ENCODE peak calls at places on chromosome 7, in five cellular contexts. M is hepatocyte; E is CD8-positive, alpha-beta T cell; Y is epithelial cell of esophagus; O is fibroblast of lung. A is an unnamed sample.

GRCh38 chr7:5545529-5545928 is 121.9 kb upstream of the TNRC18 start:
- DNase-seq in M (no peak), E (no peak), Y (no peak), O (no peak), A (no peak)

GRCh38 chr7:83613232-83613631 is 35.7 kb downstream of the SEMA3E start:
- DNase-seq in M (no peak), E (no peak), Y (no peak), O (peak; percentile 27), A (no peak)

GRCh38 chr7:47990592-47990991 is 11.2 kb upstream of the HUS1 start:
- DNase-seq in M (no peak), E (no peak), Y (no peak), O (no peak), A (no peak)

GRCh38 chr7:65477326-65477725 is 103.7 kb downstream of the ZNF92 start:
- DNase-seq in M (peak; percentile 39), E (no peak), Y (peak; percentile 3), O (no peak), A (no peak)

GRCh38 chr7:108004220-108005142 is 1.5 kb upstream of the LAMB1 start:
- DNase-seq in M (peak; percentile 80), E (no peak), Y (peak; percentile 54), O (peak; percentile 84), A (no peak)

GRCh38 chr7:35624299-35625186 is 70.4 kb downstream of the HERPUD2 start:
- DNase-seq in M (peak; percentile 67), E (peak; percentile 19), Y (peak; percentile 37), O (peak; percentile 22), A (peak; percentile 11)

GRCh38 chr7:16092711-16093110 is 328.6 kb downstream of the CRPPA start:
- DNase-seq in M (no peak), E (no peak), Y (no peak), O (no peak), A (no peak)

GRCh38 chr7:37410305-37411209 is 38.1 kb downstream of the ELMO1 start:
- DNase-seq in M (no peak), E (no peak), Y (no peak), O (no peak), A (no peak)

GRCh38 chr7:128227246-128227645 is 13.8 kb upstream of the LEP start:
- DNase-seq in M (no peak), E (no peak), Y (no peak), O (no peak), A (no peak)

GRCh38 chr7:121048195-121048594 is 59.7 kb downstream of the CPED1 start:
- DNase-seq in M (no peak), E (no peak), Y (no peak), O (no peak), A (no peak)

GRCh38 chr7:87463982-87464381 is 11.5 kb downstream of the ABCB4 start:
- DNase-seq in M (no peak), E (no peak), Y (no peak), O (no peak), A (no peak)

GRCh38 chr7:13641699-13642098 is 347.8 kb downstream of the ETV1 start:
- DNase-seq in M (peak; percentile 5), E (no peak), Y (peak; percentile 9), O (peak; percentile 71), A (no peak)

GRCh38 chr7:35676211-35676610 is 18.7 kb downstream of the HERPUD2 start:
- DNase-seq in M (no peak), E (no peak), Y (no peak), O (no peak), A (no peak)

GRCh38 chr7:75649462-75649861 is 89.3 kb downstream of the HIP1 start:
- DNase-seq in M (no peak), E (no peak), Y (no peak), O (no peak), A (no peak)

GRCh38 chr7:97025130-97025499 is 484 bp upstream of the DLX5 start:
- DNase-seq in M (no peak), E (no peak), Y (no peak), O (no peak), A (no peak)

GRCh38 chr7:106111671-106112117 is 418 bp downstream of the SYPL1 start:
- DNase-seq in M (peak; percentile 85), E (no peak), Y (no peak), O (no peak), A (peak; percentile 84)

GRCh38 chr7:105141068-105141467 is 127.1 kb downstream of the KMT2E start:
- DNase-seq in M (peak; percentile 47), E (no peak), Y (peak; percentile 40), O (peak; percentile 77), A (no peak)

GRCh38 chr7:26976840-26977239 is 112.5 kb upstream of the SKAP2 start:
- DNase-seq in M (no peak), E (no peak), Y (no peak), O (no peak), A (no peak)
- H3K4me3 ChIP-seq in M (no peak overlapping the region), E (no peak overlapping the region), Y (no peak overlapping the region), O (no peak overlapping the region), A (no peak overlapping the region)

DNA sequence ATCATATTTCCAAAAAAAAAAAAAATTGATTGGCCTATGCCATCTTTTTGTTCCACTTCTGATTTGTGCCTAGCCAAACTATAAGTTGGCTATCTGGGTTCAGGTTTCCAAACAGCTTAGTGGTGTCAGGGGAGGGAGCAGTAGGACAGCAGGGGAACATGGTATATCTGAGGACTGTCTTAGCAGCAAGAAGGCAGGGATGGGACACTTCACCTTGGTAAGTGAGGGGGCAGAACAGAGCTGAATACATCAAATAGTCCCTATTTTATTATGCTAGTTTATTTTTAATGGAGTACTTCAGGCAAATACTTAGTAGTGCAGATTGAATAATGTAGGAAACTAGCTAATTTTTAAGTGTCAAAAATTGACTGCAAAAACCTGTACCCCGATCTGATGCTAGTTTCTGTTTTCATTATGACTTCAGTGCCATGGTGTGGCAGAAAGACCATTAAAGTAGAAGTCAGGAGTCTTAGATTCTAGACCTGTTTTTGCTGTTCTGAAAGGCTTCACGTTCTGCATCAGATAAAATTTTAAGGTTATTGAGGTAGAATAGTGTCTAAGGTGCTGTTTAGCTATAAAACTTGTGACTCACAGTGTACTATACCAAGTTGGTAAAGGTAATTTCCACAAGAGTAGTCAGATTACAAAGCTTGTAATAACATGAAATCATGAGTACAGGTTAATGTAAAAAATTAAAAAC is 38.4 kb downstream of the ZNRF2 start:
- DNase-seq in M (no peak), E (no peak), Y (peak; percentile 71), O (no peak), A (peak; percentile 50)
- H3K4me3 ChIP-seq in M (no peak overlapping the region), E (peak overlapping the region; percentile 26), Y (no peak overlapping the region), O (no peak overlapping the region), A (peak overlapping the region; percentile 53)

DNA sequence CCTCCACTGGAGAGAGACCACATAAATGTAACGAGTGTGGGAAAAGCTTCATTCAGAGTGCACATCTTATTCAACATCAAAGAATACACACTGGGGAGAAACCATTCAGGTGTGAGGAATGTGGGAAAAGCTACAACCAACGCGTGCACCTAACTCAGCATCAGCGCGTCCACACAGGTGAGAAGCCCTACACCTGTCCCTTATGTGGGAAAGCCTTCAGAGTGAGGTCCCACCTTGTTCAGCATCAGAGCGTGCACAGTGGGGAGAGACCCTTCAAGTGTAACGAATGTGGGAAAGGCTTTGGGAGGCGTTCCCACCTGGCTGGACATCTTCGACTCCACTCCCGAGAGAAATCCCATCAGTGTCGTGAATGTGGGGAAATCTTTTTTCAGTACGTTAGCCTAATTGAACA is 20.6 kb downstream of the FAM200A start:
- DNase-seq in M (no peak), E (no peak), Y (no peak), O (peak; percentile 8), A (no peak)
- H3K4me3 ChIP-seq in M (no peak overlapping the region), E (no peak overlapping the region), Y (no peak overlapping the region), O (no peak overlapping the region), A (no peak overlapping the region)

DNA sequence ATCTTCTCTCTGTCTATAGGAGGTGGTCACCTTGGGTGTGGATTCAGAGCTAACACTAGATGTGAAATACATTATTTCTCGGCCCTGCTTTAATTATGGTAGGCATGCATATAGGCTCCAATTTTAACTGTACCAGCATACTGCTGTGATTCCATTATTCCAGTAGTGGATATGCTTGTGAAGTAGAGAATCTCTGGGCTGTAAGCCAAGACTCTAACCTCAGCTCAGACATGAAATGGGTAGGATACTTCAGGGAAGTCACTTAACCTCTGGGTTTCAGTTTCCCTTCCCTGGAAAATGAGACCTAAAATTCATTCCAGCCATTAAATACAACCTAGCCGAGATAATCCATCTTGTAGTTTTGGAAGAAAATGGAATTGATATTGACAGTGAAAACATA is 59.5 kb upstream of the TRIL start:
- DNase-seq in M (no peak), E (no peak), Y (no peak), O (peak; percentile 75), A (no peak)
- H3K4me3 ChIP-seq in M (no peak overlapping the region), E (no peak overlapping the region), Y (no peak overlapping the region), O (no peak overlapping the region), A (no peak overlapping the region)

GRCh38 chr7:153588596-153588995 is 463.6 kb upstream of the DPP6 start:
- DNase-seq in M (no peak), E (no peak), Y (no peak), O (no peak), A (no peak)
- H3K4me3 ChIP-seq in M (no peak overlapping the region), E (no peak overlapping the region), Y (no peak overlapping the region), O (no peak overlapping the region), A (no peak overlapping the region)

DNA sequence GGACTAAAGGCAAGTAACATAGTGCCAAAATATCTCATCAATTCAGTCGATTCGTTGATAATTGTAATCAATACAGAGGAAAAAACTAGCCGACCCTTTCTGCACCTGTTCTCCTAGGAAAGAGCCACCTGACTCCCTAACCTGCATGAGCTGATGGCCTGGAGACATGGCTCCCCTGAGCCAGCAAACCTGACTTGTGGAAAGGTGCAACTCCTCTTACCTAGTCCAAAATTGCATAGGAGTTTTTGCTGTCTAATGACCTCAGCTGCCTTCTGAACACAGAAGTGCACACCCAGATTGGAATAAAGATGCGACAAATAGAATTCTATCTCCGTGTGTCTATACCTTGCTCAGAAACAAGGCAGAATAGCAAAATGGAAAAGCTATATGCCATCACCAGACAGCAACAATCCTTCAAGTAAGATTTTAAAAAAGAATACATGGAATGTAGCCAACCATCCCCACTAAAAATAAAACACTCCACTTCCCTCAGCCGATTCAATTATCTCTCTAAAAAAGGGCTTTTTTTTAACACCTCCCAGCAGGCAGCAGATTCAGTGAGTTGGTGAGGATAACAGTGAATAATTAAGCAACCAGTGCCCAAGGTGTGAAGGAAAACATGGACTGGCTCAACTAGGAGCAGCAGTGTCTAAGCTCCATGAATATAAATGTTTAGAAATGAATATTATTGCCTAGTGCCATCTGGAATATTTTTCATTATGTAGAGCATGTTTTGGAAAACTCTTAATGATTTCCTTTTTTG is 26.6 kb upstream of the LMTK2 start:
- DNase-seq in M (no peak), E (no peak), Y (peak; percentile 28), O (no peak), A (no peak)
- H3K4me3 ChIP-seq in M (no peak overlapping the region), E (no peak overlapping the region), Y (no peak overlapping the region), O (no peak overlapping the region), A (no peak overlapping the region)

DNA sequence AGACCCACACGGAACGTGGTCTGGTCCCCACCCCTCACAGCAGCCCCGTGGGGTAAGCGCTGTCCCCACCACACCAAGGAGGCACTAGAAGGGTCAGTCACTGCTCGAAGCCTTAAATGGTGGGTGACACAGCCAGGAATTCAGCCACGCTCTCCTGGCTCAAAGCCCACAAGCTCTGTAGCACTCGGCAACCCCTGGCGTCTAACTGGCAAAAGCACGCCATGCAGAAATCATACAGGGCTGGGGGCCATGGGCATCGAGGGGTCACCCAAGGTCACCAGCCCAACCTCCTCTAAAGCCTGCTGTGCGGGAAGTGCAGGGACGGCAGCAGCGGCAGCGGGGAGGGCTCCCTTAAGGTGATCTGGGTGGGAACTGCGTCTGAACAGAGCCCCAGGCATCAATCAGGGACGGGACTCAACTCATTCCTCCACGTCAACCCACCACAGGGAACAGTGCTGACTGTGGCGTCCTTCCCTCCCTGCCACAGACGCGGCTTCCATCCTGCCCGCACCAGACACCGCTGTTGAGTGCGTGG is 7.8 kb downstream of the GPER1 start:
- DNase-seq in M (no peak), E (no peak), Y (no peak), O (no peak), A (no peak)
- H3K4me3 ChIP-seq in M (no peak overlapping the region), E (no peak overlapping the region), Y (no peak overlapping the region), O (no peak overlapping the region), A (no peak overlapping the region)